ENCODE peak calls at places on chromosome 18, in eight cellular contexts. F, Y, H, S, G, U, M and I are unnamed samples.

GRCh38 chr18:23563377-23564043 is 22.8 kb downstream of the NPC1 start:
- DNase-seq in F (no peak), Y (no peak), H (no peak), S (no peak), G (no peak), U (peak), M (no peak), I (peak)

GRCh38 chr18:3526421-3527354 is 76.7 kb downstream of the TGIF1 start:
- DNase-seq in F (no peak), Y (no peak), H (no peak), S (peak), G (peak), U (peak), M (no peak), I (peak)

GRCh38 chr18:24602156-24602555 is 141.7 kb downstream of the HRH4 start:
- DNase-seq in F (no peak), Y (no peak), H (no peak), S (no peak), G (no peak), U (no peak), M (no peak), I (no peak)

GRCh38 chr18:43013489-43013888 is 102.0 kb downstream of the RIT2 start:
- DNase-seq in F (no peak), Y (no peak), H (no peak), S (no peak), G (no peak), U (peak), M (no peak), I (peak)

GRCh38 chr18:67476585-67476984 is 39.9 kb downstream of the DSEL start:
- DNase-seq in F (no peak), Y (no peak), H (no peak), S (no peak), G (no peak), U (peak), M (no peak), I (no peak)

GRCh38 chr18:62862451-62862850 is 147.1 kb downstream of the PHLPP1 start:
- DNase-seq in F (no peak), Y (no peak), H (no peak), S (no peak), G (no peak), U (no peak), M (no peak), I (no peak)

GRCh38 chr18:47724186-47724975 is 206.1 kb downstream of the SMAD2 start:
- DNase-seq in F (peak), Y (no peak), H (no peak), S (peak), G (peak), U (no peak), M (no peak), I (no peak)

GRCh38 chr18:66560092-66560491 is 43.8 kb downstream of the CDH19 start:
- DNase-seq in F (no peak), Y (no peak), H (no peak), S (peak), G (peak), U (peak), M (peak), I (peak)

DNA sequence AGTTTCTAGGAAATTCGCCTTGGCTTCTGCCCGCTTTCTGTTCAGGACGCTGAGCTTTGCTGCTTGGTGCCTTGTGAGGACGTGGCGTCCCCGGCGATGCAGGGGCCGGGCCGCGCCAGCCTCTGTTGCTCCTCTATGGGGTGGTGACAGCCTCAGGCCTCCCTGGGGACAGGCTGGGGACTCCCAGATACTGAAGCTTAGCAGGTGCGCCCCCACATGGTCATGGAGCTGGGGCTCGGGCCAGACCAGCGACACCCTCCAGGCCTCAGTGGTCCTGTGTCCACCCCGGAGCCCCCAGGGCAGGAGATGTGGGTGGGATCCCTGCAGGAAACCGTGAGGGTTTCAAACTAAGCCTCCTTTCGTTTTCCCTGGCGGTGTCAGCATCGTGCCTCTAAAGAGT is 29.2 kb downstream of the KCNG2 start:
- DNase-seq in F (peak), Y (no peak), H (no peak), S (no peak), G (no peak), U (no peak), M (no peak), I (no peak)
- TF ChIP-seq CTCF in F (no peak), Y (peak), H (no peak), S (no peak), G (peak), U (no peak), M (peak), I (no peak)

DNA sequence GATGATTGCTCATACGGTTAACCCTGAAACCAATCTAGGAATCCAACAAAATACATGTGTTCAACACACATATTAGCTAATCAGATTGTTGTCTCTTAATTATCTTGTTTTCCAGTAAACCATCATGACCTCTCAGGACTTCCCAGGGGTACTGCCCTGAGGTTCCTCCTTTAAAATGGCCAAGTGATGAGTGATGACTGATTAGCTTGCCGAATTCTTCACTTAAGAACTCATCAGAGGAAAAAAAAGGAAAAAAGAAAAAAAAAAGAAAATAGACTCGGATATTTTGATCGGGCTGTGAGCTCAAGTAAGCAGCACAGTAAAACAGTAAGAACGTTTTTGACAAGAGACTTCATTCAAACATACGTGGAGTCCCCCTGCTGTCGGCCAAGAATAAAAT is 40.7 kb downstream of the COLEC12 start:
- DNase-seq in F (no peak), Y (no peak), H (no peak), S (no peak), G (no peak), U (no peak), M (no peak), I (no peak)
- H3K4me3 ChIP-seq in F (no peak), Y (no peak), H (no peak), S (no peak), G (no peak), U (no peak), M (no peak), I (no peak)

GRCh38 chr18:57910817-57911216 is 107.7 kb upstream of the ATP8B1 start:
- DNase-seq in F (no peak), Y (no peak), H (no peak), S (no peak), G (peak), U (no peak), M (peak), I (no peak)
- TF ChIP-seq CTCF in F (peak), Y (peak), H (no peak), S (peak), G (peak), U (peak), M (peak), I (peak)

GRCh38 chr18:49858309-49859005 is 45.1 kb upstream of the ACAA2 start:
- DNase-seq in F (peak), Y (peak), H (peak), S (peak), G (peak), U (peak), M (peak), I (peak)
- H3K4me3 ChIP-seq in F (no peak), Y (peak), H (no peak), S (no peak), G (no peak), U (no peak), M (no peak), I (no peak)

GRCh38 chr18:76380791-76381405 is 114.1 kb downstream of the ZNF516 start:
- DNase-seq in F (peak), Y (peak), H (no peak), S (peak), G (peak), U (no peak), M (no peak), I (no peak)
- TF ChIP-seq CTCF in F (no peak), Y (peak), H (no peak), S (peak), G (peak), U (peak), M (peak), I (peak)

GRCh38 chr18:55401638-55402191 is 186.3 kb downstream of the TCF4 start:
- DNase-seq in F (no peak), Y (no peak), H (no peak), S (peak), G (peak), U (peak), M (no peak), I (peak)
- H3K4me3 ChIP-seq in F (no peak), Y (no peak), H (peak), S (no peak), G (no peak), U (peak), M (no peak), I (peak)

DNA sequence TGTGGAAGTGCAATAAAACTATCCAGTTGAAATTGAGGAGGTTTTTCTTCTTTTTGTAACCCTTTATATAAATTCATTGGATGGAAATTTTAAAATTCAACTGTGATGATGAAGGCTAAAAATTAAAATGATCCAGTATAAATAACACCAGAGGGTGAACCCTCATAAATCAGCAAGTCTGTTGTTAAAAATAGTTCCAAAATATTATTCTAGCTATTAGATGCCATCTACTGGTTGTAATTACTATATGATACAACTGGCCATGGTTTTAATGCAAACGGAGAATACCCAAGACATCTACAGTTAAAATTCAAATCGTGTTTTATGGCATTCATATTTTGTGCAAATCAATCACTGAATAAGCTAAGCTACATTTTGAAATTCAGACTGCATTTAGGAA is 53.8 kb downstream of the TMEM200C start:
- DNase-seq in F (no peak), Y (no peak), H (no peak), S (no peak), G (no peak), U (peak), M (no peak), I (no peak)
- TF ChIP-seq CTCF in F (peak), Y (no peak), H (no peak), S (no peak), G (no peak), U (no peak), M (peak), I (no peak)

GRCh38 chr18:12307251-12307736 is 747 bp upstream of the TUBB6 start:
- DNase-seq in F (peak), Y (no peak), H (peak), S (peak), G (peak), U (peak), M (no peak), I (peak)
- H3K4me3 ChIP-seq in F (peak), Y (peak), H (peak), S (peak), G (peak), U (peak), M (no peak), I (peak)

GRCh38 chr18:50281295-50281971 is at the start of gene MBD1:
- DNase-seq in F (peak), Y (peak), H (peak), S (peak), G (peak), U (peak), M (peak), I (peak)
- TF ChIP-seq CTCF in F (peak), Y (no peak), H (peak), S (peak), G (peak), U (no peak), M (no peak), I (no peak)

GRCh38 chr18:6607348-6607747 is 122.2 kb upstream of the ARHGAP28 start:
- DNase-seq in F (no peak), Y (no peak), H (no peak), S (no peak), G (no peak), U (no peak), M (no peak), I (no peak)
- H3K4me3 ChIP-seq in F (no peak), Y (no peak), H (no peak), S (no peak), G (no peak), U (no peak), M (no peak), I (no peak)